ENCODE peak calls at places on chromosomes 5 and 9, in four cellular contexts. H, I, D and T are unnamed samples.

GRCh38 chr5:173274771-173275170 is 39.8 kb upstream of the NKX2-5 start:
- DNase-seq in H (no peak), I (no peak), D (no peak), T (no peak)

GRCh38 chr5:111930905-111931461 is 174.0 kb upstream of the NREP start:
- DNase-seq in H (no peak), I (no peak), D (no peak), T (no peak)

GRCh38 chr5:161305601-161306000 is 240.9 kb downstream of the GABRB2 start:
- DNase-seq in H (no peak), I (no peak), D (no peak), T (no peak)

GRCh38 chr5:171736976-171737848 is 48.4 kb upstream of the SMIM23 start:
- DNase-seq in H (no peak), I (peak; percentile 43), D (no peak), T (no peak)

GRCh38 chr9:91119147-91119546 is 242.6 kb downstream of the AUH start:
- DNase-seq in H (no peak), I (no peak), D (no peak), T (no peak)

GRCh38 chr5:17147225-17148120 is 70.0 kb upstream of the BASP1 start:
- DNase-seq in H (no peak), I (no peak), D (no peak), T (no peak)

GRCh38 chr5:115321309-115321708 is 24.9 kb upstream of the CCDC112 start:
- DNase-seq in H (no peak), I (no peak), D (no peak), T (no peak)

GRCh38 chr5:180644825-180645608 is 4.4 kb downstream of the FLT4 start:
- DNase-seq in H (no peak), I (no peak), D (no peak), T (no peak)

GRCh38 chr9:5553211-5553610 is 42.9 kb downstream of the PDCD1LG2 start:
- DNase-seq in H (no peak), I (no peak), D (no peak), T (no peak)

GRCh38 chr5:944992-945685 is 52.5 kb downstream of the TRIP13 start:
- DNase-seq in H (no peak), I (no peak), D (no peak), T (no peak)

GRCh38 chr9:134631881-134632280 is 9.7 kb upstream of the COL5A1 start:
- DNase-seq in H (no peak), I (no peak), D (no peak), T (no peak)

GRCh38 chr5:150645070-150645700 is 4.7 kb downstream of the SYNPO start:
- DNase-seq in H (no peak), I (peak; percentile 61), D (no peak), T (no peak)

GRCh38 chr9:72675586-72675985 is 154.2 kb downstream of the TMC1 start:
- DNase-seq in H (no peak), I (no peak), D (no peak), T (no peak)

GRCh38 chr9:101235105-101235866 is 149.5 kb downstream of the BAAT start:
- DNase-seq in H (peak; percentile 52), I (no peak), D (no peak), T (no peak)
- TF ChIP-seq CTCF in H (peak; percentile 73), I (no peak), D (no peak), T (no peak)

DNA sequence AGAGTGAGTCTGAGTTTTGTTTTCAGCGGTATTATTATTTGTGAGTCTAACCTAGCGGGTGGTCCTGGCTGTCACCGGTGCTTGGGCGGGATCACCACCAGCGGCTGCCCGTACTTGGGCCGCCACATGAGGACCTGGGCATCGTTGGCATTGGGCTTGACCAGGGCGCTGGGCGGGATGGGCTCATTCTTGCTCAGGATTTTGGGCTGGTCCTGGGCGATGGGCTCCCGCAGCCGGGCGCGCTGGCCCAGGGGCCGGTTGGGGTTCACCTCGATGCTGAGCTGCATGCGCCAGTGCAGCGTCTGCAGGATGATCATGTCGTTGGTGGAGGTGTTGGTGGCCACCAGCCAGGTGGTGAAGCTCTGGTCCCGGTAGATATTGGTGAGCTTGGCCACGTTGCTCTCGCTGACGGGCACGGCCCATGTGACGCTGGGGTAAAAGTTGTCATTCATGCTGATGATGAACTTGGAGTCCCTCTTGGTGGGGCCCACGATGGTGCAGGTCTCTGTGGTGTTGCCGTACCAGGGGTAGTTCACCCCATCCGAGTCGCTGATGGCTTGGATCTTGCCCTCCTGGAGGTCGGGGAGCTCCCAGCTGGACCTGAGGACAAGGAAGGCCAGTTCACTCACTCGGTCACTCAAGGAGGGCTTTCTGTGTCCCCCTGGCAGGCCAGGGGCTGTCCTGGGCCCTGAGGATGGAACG is 15.4 kb downstream of the FAM78A start:
- DNase-seq in H (no peak), I (no peak), D (no peak), T (no peak)
- H3K4me3 ChIP-seq in H (no peak overlapping the region), I (no peak overlapping the region), D (no peak overlapping the region), T (no peak overlapping the region)

DNA sequence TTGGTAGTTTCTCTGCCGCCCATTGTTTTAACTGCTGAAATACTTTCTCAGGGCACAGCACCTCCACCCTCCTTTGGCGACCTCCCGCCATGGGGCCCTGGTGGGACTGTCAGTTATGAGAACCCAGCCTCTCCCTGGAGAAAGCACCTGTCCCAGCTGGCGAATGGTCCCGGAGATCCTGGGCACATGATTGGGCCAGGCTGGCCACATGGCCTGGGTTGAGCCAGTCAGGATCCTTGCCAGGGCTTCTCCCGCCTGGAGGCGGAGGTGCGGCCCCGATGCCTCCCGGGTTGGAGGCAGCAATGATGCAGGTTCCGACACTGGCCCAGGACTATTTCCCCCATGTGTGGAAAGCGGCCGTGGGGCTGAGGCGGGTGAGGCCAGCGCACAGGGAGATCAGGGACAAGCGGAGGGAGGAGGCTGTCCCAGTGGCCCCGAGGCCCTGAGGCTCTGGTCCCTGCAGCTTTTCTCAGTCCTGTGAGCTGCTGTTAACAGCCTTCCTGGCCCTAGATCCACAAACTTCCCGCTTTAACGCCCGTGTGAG is 13.6 kb downstream of the UNC5A start:
- DNase-seq in H (no peak), I (no peak), D (no peak), T (no peak)
- H3K27me3 ChIP-seq in H (peaks cover 55% of the 10 kb centered on the region), I (no peaks in the 10 kb centered on the region), D (no peaks in the 10 kb centered on the region), T (peaks cover 5% of the 10 kb centered on the region)

DNA sequence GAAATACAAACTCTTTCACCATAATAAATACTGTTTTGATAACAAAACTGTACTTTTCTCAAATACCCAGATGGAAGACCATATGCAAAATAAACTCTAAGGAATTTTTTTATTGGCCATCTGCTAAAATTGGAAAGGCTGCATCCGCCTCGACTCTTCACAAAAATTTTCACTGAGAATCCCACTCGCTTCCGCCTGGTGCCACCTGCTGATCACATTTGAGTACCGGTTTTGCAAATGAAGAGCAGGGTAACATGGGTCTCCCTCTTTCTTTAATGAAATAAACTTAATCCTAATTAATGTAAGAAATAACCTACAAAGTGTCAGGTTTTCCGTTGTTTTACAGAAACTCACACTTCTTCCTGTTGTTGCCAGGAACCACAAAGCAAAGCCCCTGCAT is 76.3 kb downstream of the TTLL11 start:
- DNase-seq in H (no peak), I (no peak), D (no peak), T (no peak)
- TF ChIP-seq CTCF in H (no peak), I (no peak), D (peak; percentile 16), T (no peak)

GRCh38 chr5:25553082-25553481 is 908.3 kb upstream of the CDH10 start:
- DNase-seq in H (no peak), I (no peak), D (no peak), T (no peak)
- H3K4me3 ChIP-seq in H (no peak overlapping the region), I (no peak overlapping the region), D (no peak overlapping the region), T (no peak overlapping the region)

GRCh38 chr9:126626117-126627022 is 12.6 kb downstream of the LMX1B start:
- DNase-seq in H (no peak), I (no peak), D (no peak), T (no peak)

GRCh38 chr9:126624912-126625311 is 11.2 kb downstream of the LMX1B start:
- DNase-seq in H (no peak), I (no peak), D (no peak), T (no peak)

GRCh38 chr9:126624453-126624872 is 10.7 kb downstream of the LMX1B start:
- DNase-seq in H (no peak), I (no peak), D (no peak), T (no peak)

GRCh38 chr9:126623667-126624452 is 10.1 kb downstream of the LMX1B start:
- DNase-seq in H (no peak), I (no peak), D (no peak), T (no peak)

DNA sequence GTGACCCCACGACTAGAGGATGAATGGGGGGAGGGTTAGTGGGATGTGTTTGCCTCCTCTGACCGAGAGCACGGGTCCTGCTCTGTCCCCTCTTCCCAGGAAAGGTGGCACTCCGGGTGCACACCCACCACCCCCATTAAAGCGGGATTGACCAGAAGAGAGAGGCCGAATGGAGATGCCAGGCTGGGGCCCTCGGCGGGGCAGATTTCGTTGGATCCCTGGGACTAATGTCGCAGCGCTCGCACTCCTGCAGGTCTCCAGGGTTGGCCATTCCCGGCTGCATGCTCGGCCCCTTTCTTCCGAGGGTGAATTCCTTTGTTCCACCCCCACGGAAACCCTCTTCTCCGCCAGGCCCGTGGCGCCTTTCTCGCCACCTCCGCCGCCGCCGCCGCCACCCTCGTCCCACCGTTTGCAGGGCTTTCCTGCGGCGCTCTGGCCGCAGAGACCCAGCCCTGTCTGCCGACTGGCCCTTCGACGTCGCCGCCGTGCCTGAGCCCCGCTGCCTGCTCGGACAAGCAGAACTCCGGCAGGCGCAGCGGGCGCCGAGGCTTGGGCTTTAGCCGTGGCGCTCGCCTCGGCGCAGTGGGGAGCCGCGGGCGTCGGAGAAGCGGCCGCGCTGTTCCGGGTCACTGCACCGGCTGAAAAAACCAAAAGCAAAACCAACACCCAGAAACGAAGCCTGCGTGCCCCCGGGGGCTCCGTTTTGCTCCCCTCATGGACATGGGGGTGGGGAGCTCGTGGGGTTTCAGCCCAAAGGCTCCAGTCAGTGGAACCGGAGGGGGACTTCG is 11.8 kb downstream of the LMX1B start:
- DNase-seq in H (no peak), I (no peak), D (no peak), T (no peak)
- H3K27me3 ChIP-seq in H (peaks cover 99% of the 10 kb centered on the region), I (no peaks in the 10 kb centered on the region), D (peaks cover 38% of the 10 kb centered on the region), T (peaks cover 35% of the 10 kb centered on the region)

GRCh38 chr9:107337676-107338590 is 54.9 kb downstream of the RAD23B start:
- DNase-seq in H (no peak), I (peak; percentile 48), D (no peak), T (no peak)

GRCh38 chr9:107342762-107343161 is 59.7 kb downstream of the RAD23B start:
- DNase-seq in H (no peak), I (no peak), D (no peak), T (no peak)

GRCh38 chr9:107336718-107337360 is 53.8 kb downstream of the RAD23B start:
- DNase-seq in H (no peak), I (peak; percentile 90), D (no peak), T (no peak)

GRCh38 chr9:107340920-107341632 is 58.0 kb downstream of the RAD23B start:
- DNase-seq in H (peak; percentile 78), I (peak; percentile 70), D (peak; percentile 10), T (peak; percentile 81)

DNA sequence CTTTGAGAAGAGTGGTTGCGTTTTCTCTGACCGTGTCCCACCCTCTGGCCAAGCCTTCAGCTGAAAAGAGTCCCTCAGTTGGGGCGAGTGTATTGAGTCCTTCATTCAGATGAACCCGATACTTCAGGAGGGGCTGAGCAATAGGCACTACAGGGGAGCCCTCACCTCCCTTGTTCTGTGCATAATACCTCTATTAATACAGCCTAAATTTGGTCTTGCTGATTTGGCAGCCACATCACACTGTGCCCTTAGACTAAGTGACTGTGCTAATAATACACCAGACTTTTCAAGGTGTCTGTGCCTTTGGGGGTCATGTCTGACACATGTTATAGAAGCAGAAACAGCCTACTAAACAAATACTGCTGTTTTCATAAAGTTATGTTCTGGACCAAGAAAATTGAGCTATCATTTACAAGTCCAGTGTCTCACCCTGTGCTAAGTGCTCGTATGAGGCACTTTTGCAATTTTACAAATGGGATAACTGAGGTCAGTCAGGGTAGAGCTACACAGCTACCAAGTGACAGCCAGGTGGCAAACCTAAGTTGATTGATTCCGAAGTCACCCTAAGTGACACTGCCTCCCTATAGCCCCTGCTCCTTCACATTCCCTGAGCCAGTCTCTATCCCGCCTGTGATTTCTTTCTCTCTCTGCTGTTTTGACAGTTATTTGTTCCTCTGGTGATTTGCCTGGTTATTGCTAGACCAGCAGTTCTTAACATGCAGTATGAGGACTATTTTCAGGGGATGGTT is 56.0 kb downstream of the RAD23B start:
- DNase-seq in H (no peak), I (no peak), D (no peak), T (no peak)
- TF ChIP-seq CTCF in H (no peak), I (no peak), D (no peak), T (no peak)